ENCODE peak calls at places on chromosomes 6 and 20, in six cellular contexts. P is stimulated activated CD4-positive, alpha-beta T cell treated with anti-CD3 and anti-CD28 coated beads, Interleukin-15, amount 100 ng/mL, for 24 hours; R is OCI-LY7; K is aorta; D is AG10803; Y is GM04504. Q is an unnamed sample.
A peak's percentile ranks its signal among the peaks of the same experiment; 100 is the strongest.

GRCh38 chr6:106927531-106928398 is 46.8 kb downstream of the CD24 start:
- DNase-seq in P (peak; percentile 24), R (peak; percentile 70), K (no peak), D (peak; percentile 6), Y (no peak), Q (peak; percentile 37)

GRCh38 chr20:54212226-54212625 is 4.3 kb downstream of the PFDN4 start:
- DNase-seq in P (no peak), R (no peak), K (no peak), D (peak; percentile 91), Y (peak; percentile 29), Q (no peak)

GRCh38 chr20:9597547-9597946 is 83.2 kb downstream of the LAMP5 start:
- DNase-seq in P (no peak), R (no peak), K (no peak), D (no peak), Y (no peak), Q (no peak)

GRCh38 chr20:63090052-63090451 is 83.3 kb upstream of the BHLHE23 start:
- DNase-seq in P (no peak), R (no peak), K (no peak), D (no peak), Y (no peak), Q (no peak)

GRCh38 chr20:20820104-20820503 is 107.7 kb upstream of the RALGAPA2 start:
- DNase-seq in P (no peak), R (no peak), K (no peak), D (no peak), Y (no peak), Q (no peak)

GRCh38 chr6:142420822-142421221 is 119.0 kb downstream of the ADGRG6 start:
- DNase-seq in P (no peak), R (no peak), K (no peak), D (peak; percentile 13), Y (no peak), Q (no peak)

GRCh38 chr6:6074190-6074589 is 67.5 kb upstream of the NRN1 start:
- DNase-seq in P (no peak), R (no peak), K (no peak), D (no peak), Y (no peak), Q (no peak)

GRCh38 chr6:113630738-113631535 is 226.2 kb upstream of the MARCKS start:
- DNase-seq in P (peak; percentile 44), R (peak; percentile 91), K (no peak), D (peak; percentile 73), Y (peak; percentile 37), Q (no peak)

GRCh38 chr6:137258170-137258569 is 39.0 kb upstream of the IFNGR1 start:
- DNase-seq in P (no peak), R (no peak), K (no peak), D (peak; percentile 31), Y (no peak), Q (no peak)

GRCh38 chr6:93621400-93621799 is 202.0 kb upstream of the EPHA7 start:
- DNase-seq in P (no peak), R (no peak), K (no peak), D (no peak), Y (no peak), Q (no peak)

GRCh38 chr6:127879685-127880084 is 21.2 kb downstream of the THEMIS start:
- DNase-seq in P (peak; percentile 36), R (no peak), K (peak; percentile 67), D (peak; percentile 40), Y (peak; percentile 9), Q (peak; percentile 94)

GRCh38 chr20:63737940-63738686 is 1.5 kb upstream of the SLC2A4RG start:
- DNase-seq in P (peak; percentile 44), R (peak; percentile 37), K (peak; percentile 73), D (no peak), Y (no peak), Q (no peak)

GRCh38 chr20:64079273-64080012 is at the start of gene RGS19:
- DNase-seq in P (peak; percentile 84), R (peak; percentile 87), K (peak; percentile 92), D (peak; percentile 64), Y (peak; percentile 46), Q (peak; percentile 37)

GRCh38 chr20:36173451-36173933 is 19.0 kb downstream of the EPB41L1 start:
- DNase-seq in P (peak; percentile 14), R (no peak), K (no peak), D (peak; percentile 12), Y (no peak), Q (peak; percentile 18)

GRCh38 chr6:97294451-97294850 is 11.4 kb upstream of the MMS22L start:
- DNase-seq in P (no peak), R (no peak), K (no peak), D (peak; percentile 68), Y (peak; percentile 40), Q (no peak)

GRCh38 chr20:57396212-57396611 is 5.0 kb downstream of the RBM38 start:
- DNase-seq in P (no peak), R (no peak), K (peak; percentile 67), D (no peak), Y (no peak), Q (no peak)

GRCh38 chr6:111604259-111605099 is 1.2 kb downstream of the TRAF3IP2 start:
- DNase-seq in P (no peak), R (no peak), K (peak; percentile 83), D (peak; percentile 94), Y (peak; percentile 72), Q (no peak)

GRCh38 chr20:15362849-15363248 is 1025.4 kb upstream of the FLRT3 start:
- DNase-seq in P (no peak), R (no peak), K (no peak), D (no peak), Y (no peak), Q (no peak)